ENCODE peak calls at places on chromosomes 5 and 9, in seven cellular contexts. Y, X, Z, H, M, C and E are unnamed samples.

GRCh38 chr9:109139851-109140250 is 20.1 kb upstream of the TMEM245 start:
- DNase-seq in C (no peak), Z (no peak), X (no peak), Y (no peak), H (no peak), M (no peak), E (no peak)

GRCh38 chr9:97982719-97983523 is at the start of gene ANP32B:
- DNase-seq in H (peak; percentile 97), X (peak; percentile 95), C (peak; percentile 83), Z (peak; percentile 85), Y (peak; percentile 88), M (peak; percentile 96), E (peak; percentile 97)

GRCh38 chr5:147190236-147190815 is 44.5 kb upstream of the STK32A start:
- DNase-seq in Y (peak; percentile 64), M (no peak), C (no peak), Z (no peak), X (no peak), H (no peak), E (peak; percentile 49)

GRCh38 chr5:43685271-43685950 is 82.4 kb downstream of the NNT start:
- DNase-seq in Y (no peak), H (no peak), M (no peak), X (no peak), C (no peak), Z (no peak), E (no peak)

GRCh38 chr5:169280696-169281095 is 20.2 kb downstream of the SLIT3 start:
- DNase-seq in Y (no peak), C (no peak), X (no peak), H (no peak), M (no peak), Z (no peak), E (no peak)

GRCh38 chr5:58318468-58318867 is 141.4 kb downstream of the PLK2 start:
- DNase-seq in Z (no peak), H (no peak), Y (peak; percentile 82), X (no peak), M (no peak), C (peak; percentile 36), E (peak; percentile 22)

GRCh38 chr5:89047591-89047990 is 164.6 kb upstream of the MEF2C start:
- DNase-seq in Z (no peak), H (no peak), Y (no peak), C (no peak), M (no peak), X (no peak), E (peak; percentile 83)

GRCh38 chr9:110049699-110050450 is 158.1 kb downstream of the C9orf152 start:
- DNase-seq in X (peak; percentile 26), Y (peak; percentile 34), H (peak; percentile 21), Z (no peak), C (no peak), M (peak; percentile 68), E (peak; percentile 61)

GRCh38 chr9:70205366-70206020 is 53.3 kb upstream of the SMC5 start:
- DNase-seq in X (no peak), Y (no peak), H (peak; percentile 6), Z (no peak), C (no peak), M (peak; percentile 70), E (peak; percentile 51)

GRCh38 chr9:96513622-96514021 is 63.7 kb downstream of the HABP4 start:
- DNase-seq in Z (no peak), X (no peak), M (no peak), H (no peak), Y (peak; percentile 54), C (no peak), E (peak; percentile 67)